ENCODE peak calls at places on chromosomes 1 and 21, in seven cellular contexts. E, K, Q, M, Y, L and X are unnamed samples.

GRCh38 chr1:177952249-177952648 is 17.6 kb downstream of the SEC16B start:
- DNase-seq in E (no peak), K (no peak), Q (no peak), M (no peak), Y (no peak), L (no peak), X (no peak)

GRCh38 chr1:2098301-2098698 is 48.1 kb downstream of the PRKCZ start:
- DNase-seq in E (no peak), K (no peak), Q (no peak), M (peak), Y (no peak), L (no peak), X (no peak)

GRCh38 chr1:38991638-38992449 is 768 bp downstream of the AKIRIN1 start:
- DNase-seq in E (peak), K (peak), Q (peak), M (peak), Y (no peak), L (no peak), X (no peak)

GRCh38 chr1:95067069-95067468 is 5.7 kb downstream of the ALG14 start:
- DNase-seq in E (no peak), K (no peak), Q (no peak), M (no peak), Y (no peak), L (no peak), X (no peak)

GRCh38 chr1:27644369-27645070 is 9.5 kb upstream of the FGR start:
- DNase-seq in E (no peak), K (no peak), Q (no peak), M (no peak), Y (no peak), L (no peak), X (no peak)

GRCh38 chr1:225748479-225748878 is 29.1 kb upstream of the SRP9 start:
- DNase-seq in E (no peak), K (no peak), Q (no peak), M (no peak), Y (no peak), L (no peak), X (no peak)

GRCh38 chr1:206680279-206680678 is 4.4 kb upstream of the MAPKAPK2 start:
- DNase-seq in E (no peak), K (peak), Q (no peak), M (no peak), Y (no peak), L (no peak), X (no peak)

GRCh38 chr21:25859264-25859931 is 124.6 kb downstream of the GABPA start:
- DNase-seq in E (no peak), K (no peak), Q (peak), M (no peak), Y (no peak), L (no peak), X (no peak)

GRCh38 chr1:109815809-109816791 is 52.4 kb upstream of the EPS8L3 start:
- DNase-seq in E (no peak), K (no peak), Q (no peak), M (no peak), Y (no peak), L (no peak), X (no peak)

GRCh38 chr1:41486892-41487728 is 2.6 kb upstream of the EDN2 start:
- DNase-seq in E (no peak), K (no peak), Q (no peak), M (no peak), Y (no peak), L (no peak), X (no peak)

GRCh38 chr1:206693592-206693991 is 8.9 kb downstream of the MAPKAPK2 start:
- DNase-seq in E (no peak), K (no peak), Q (no peak), M (no peak), Y (no peak), L (no peak), X (no peak)

GRCh38 chr1:59601811-59602210 is 212.9 kb upstream of the HOOK1 start:
- DNase-seq in E (no peak), K (no peak), Q (no peak), M (no peak), Y (no peak), L (no peak), X (no peak)

GRCh38 chr1:46448109-46448911 is 41.3 kb upstream of the DMBX1 start:
- DNase-seq in E (no peak), K (no peak), Q (no peak), M (no peak), Y (no peak), L (no peak), X (no peak)

GRCh38 chr1:80212021-80212420 is 1205.5 kb upstream of the ADGRL4 start:
- DNase-seq in E (no peak), K (no peak), Q (peak), M (no peak), Y (no peak), L (no peak), X (no peak)

GRCh38 chr1:236534164-236534651 is 10.4 kb downstream of the LGALS8 start:
- DNase-seq in E (no peak), K (no peak), Q (peak), M (no peak), Y (no peak), L (no peak), X (peak)

GRCh38 chr1:152745289-152745704 is 12.5 kb upstream of the KPRP start:
- DNase-seq in E (no peak), K (no peak), Q (peak), M (no peak), Y (no peak), L (no peak), X (no peak)

GRCh38 chr1:211648980-211649934 is 26.2 kb downstream of the NEK2 start:
- DNase-seq in E (peak), K (no peak), Q (peak), M (no peak), Y (no peak), L (no peak), X (no peak)

GRCh38 chr1:159960721-159961381 is 6.8 kb upstream of the SLAMF9 start:
- DNase-seq in E (peak), K (no peak), Q (peak), M (no peak), Y (no peak), L (peak), X (peak)

GRCh38 chr1:90162216-90162615 is 167.3 kb downstream of the ZNF326 start:
- DNase-seq in E (no peak), K (no peak), Q (no peak), M (no peak), Y (no peak), L (no peak), X (peak)

GRCh38 chr1:157691285-157691920 is 9.2 kb downstream of the FCRL3 start:
- DNase-seq in E (no peak), K (no peak), Q (peak), M (no peak), Y (no peak), L (peak), X (no peak)

GRCh38 chr1:19123837-19124236 is 86.2 kb downstream of the UBR4 start:
- DNase-seq in E (no peak), K (peak), Q (no peak), M (no peak), Y (no peak), L (no peak), X (no peak)